ENCODE peak calls at places on chromosomes 1 and 21, in six cellular contexts. One of them, this sample, is unnamed.

GRCh38 chr1:205276334-205277065 is 45.0 kb downstream of the NUAK2 start:
- DNase-seq in heart left ventricle: no peak
- DNase-seq in astrocyte: no peak
- DNase-seq in WERI-Rb-1: no peak
- DNase-seq in transverse colon: no peak
- DNase-seq in ovary: no peak
- DNase-seq in this sample: no peak

GRCh38 chr1:228921473-228921872 is 186.2 kb downstream of the RHOU start:
- DNase-seq in heart left ventricle: no peak
- DNase-seq in astrocyte: no peak
- DNase-seq in WERI-Rb-1: no peak
- DNase-seq in transverse colon: no peak
- DNase-seq in ovary: no peak
- DNase-seq in this sample: no peak

GRCh38 chr1:117967472-117967871 is 37.9 kb downstream of the WDR3 start:
- DNase-seq in heart left ventricle: no peak
- DNase-seq in astrocyte: peak
- DNase-seq in WERI-Rb-1: no peak
- DNase-seq in transverse colon: no peak
- DNase-seq in ovary: no peak
- DNase-seq in this sample: peak

GRCh38 chr1:25074828-25075227 is 144.8 kb upstream of the RUNX3 start:
- DNase-seq in heart left ventricle: no peak
- DNase-seq in astrocyte: no peak
- DNase-seq in WERI-Rb-1: no peak
- DNase-seq in transverse colon: no peak
- DNase-seq in ovary: no peak
- DNase-seq in this sample: no peak

GRCh38 chr1:92774407-92774806 is 10.5 kb downstream of the EVI5 start:
- DNase-seq in heart left ventricle: no peak
- DNase-seq in astrocyte: no peak
- DNase-seq in WERI-Rb-1: no peak
- DNase-seq in transverse colon: no peak
- DNase-seq in ovary: no peak
- DNase-seq in this sample: no peak

GRCh38 chr1:33875857-33876256 is 12.0 kb downstream of the HMGB4 start:
- DNase-seq in heart left ventricle: no peak
- DNase-seq in astrocyte: no peak
- DNase-seq in WERI-Rb-1: no peak
- DNase-seq in transverse colon: no peak
- DNase-seq in ovary: no peak
- DNase-seq in this sample: no peak

GRCh38 chr1:61152706-61153105 is 70.3 kb downstream of the NFIA start:
- DNase-seq in heart left ventricle: no peak
- DNase-seq in astrocyte: no peak
- DNase-seq in WERI-Rb-1: no peak
- DNase-seq in transverse colon: no peak
- DNase-seq in ovary: no peak
- DNase-seq in this sample: no peak

GRCh38 chr1:43317817-43318471 is 17.2 kb downstream of the TIE1 start:
- DNase-seq in heart left ventricle: no peak
- DNase-seq in astrocyte: peak
- DNase-seq in WERI-Rb-1: peak
- DNase-seq in transverse colon: no peak
- DNase-seq in ovary: peak
- DNase-seq in this sample: peak

GRCh38 chr1:245154429-245155185 is at the start of gene KIF26B:
- DNase-seq in heart left ventricle: peak
- DNase-seq in astrocyte: peak
- DNase-seq in WERI-Rb-1: peak
- DNase-seq in transverse colon: no peak
- DNase-seq in ovary: peak
- DNase-seq in this sample: peak

GRCh38 chr1:201361652-201362504 is 15.6 kb downstream of the TNNT2 start:
- DNase-seq in heart left ventricle: peak
- DNase-seq in astrocyte: no peak
- DNase-seq in WERI-Rb-1: peak
- DNase-seq in transverse colon: peak
- DNase-seq in ovary: peak
- DNase-seq in this sample: peak

GRCh38 chr21:31326478-31327247 is 17.4 kb downstream of the TIAM1 start:
- DNase-seq in heart left ventricle: no peak
- DNase-seq in astrocyte: peak
- DNase-seq in WERI-Rb-1: no peak
- DNase-seq in transverse colon: peak
- DNase-seq in ovary: no peak
- DNase-seq in this sample: peak

GRCh38 chr1:81678779-81679178 is 122.0 kb upstream of the ADGRL2 start:
- DNase-seq in heart left ventricle: no peak
- DNase-seq in astrocyte: no peak
- DNase-seq in WERI-Rb-1: no peak
- DNase-seq in transverse colon: no peak
- DNase-seq in ovary: no peak
- DNase-seq in this sample: no peak

GRCh38 chr1:229434641-229435051 is 752 bp upstream of the ACTA1 start:
- DNase-seq in heart left ventricle: peak
- DNase-seq in astrocyte: no peak
- DNase-seq in WERI-Rb-1: peak
- DNase-seq in transverse colon: no peak
- DNase-seq in ovary: no peak
- DNase-seq in this sample: no peak

GRCh38 chr1:204327359-204327758 is 32.4 kb downstream of the PLEKHA6 start:
- DNase-seq in heart left ventricle: no peak
- DNase-seq in astrocyte: no peak
- DNase-seq in WERI-Rb-1: no peak
- DNase-seq in transverse colon: no peak
- DNase-seq in ovary: no peak
- DNase-seq in this sample: no peak

GRCh38 chr21:42062543-42063022 is 8.5 kb upstream of the UMODL1 start:
- DNase-seq in heart left ventricle: peak
- DNase-seq in astrocyte: no peak
- DNase-seq in WERI-Rb-1: peak
- DNase-seq in transverse colon: peak
- DNase-seq in ovary: no peak
- DNase-seq in this sample: no peak

GRCh38 chr1:61316493-61316892 is 234.1 kb downstream of the NFIA start:
- DNase-seq in heart left ventricle: no peak
- DNase-seq in astrocyte: no peak
- DNase-seq in WERI-Rb-1: no peak
- DNase-seq in transverse colon: no peak
- DNase-seq in ovary: no peak
- DNase-seq in this sample: no peak

GRCh38 chr1:243917863-243918565 is 68.0 kb upstream of the AKT3 start:
- DNase-seq in heart left ventricle: no peak
- DNase-seq in astrocyte: peak
- DNase-seq in WERI-Rb-1: no peak
- DNase-seq in transverse colon: no peak
- DNase-seq in ovary: no peak
- DNase-seq in this sample: peak

GRCh38 chr1:42379794-42380616 is 587 bp upstream of the RIMKLA start:
- DNase-seq in heart left ventricle: no peak
- DNase-seq in astrocyte: peak
- DNase-seq in WERI-Rb-1: no peak
- DNase-seq in transverse colon: no peak
- DNase-seq in ovary: no peak
- DNase-seq in this sample: peak

GRCh38 chr1:3072948-3073519 is 4.0 kb downstream of the PRDM16 start:
- DNase-seq in heart left ventricle: no peak
- DNase-seq in astrocyte: no peak
- DNase-seq in WERI-Rb-1: no peak
- DNase-seq in transverse colon: no peak
- DNase-seq in ovary: no peak
- DNase-seq in this sample: no peak

GRCh38 chr1:22376546-22376945 is 75.1 kb upstream of the ZBTB40 start:
- DNase-seq in heart left ventricle: no peak
- DNase-seq in astrocyte: no peak
- DNase-seq in WERI-Rb-1: no peak
- DNase-seq in transverse colon: no peak
- DNase-seq in ovary: no peak
- DNase-seq in this sample: no peak

GRCh38 chr1:2927393-2927792 is 93.9 kb upstream of the ACTRT2 start:
- DNase-seq in heart left ventricle: no peak
- DNase-seq in astrocyte: no peak
- DNase-seq in WERI-Rb-1: no peak
- DNase-seq in transverse colon: no peak
- DNase-seq in ovary: no peak
- DNase-seq in this sample: no peak

GRCh38 chr21:42465008-42465878 is 30.8 kb downstream of the RSPH1 start:
- DNase-seq in heart left ventricle: no peak
- DNase-seq in astrocyte: no peak
- DNase-seq in WERI-Rb-1: no peak
- DNase-seq in transverse colon: peak
- DNase-seq in ovary: no peak
- DNase-seq in this sample: no peak

GRCh38 chr1:95650631-95651030 is 416.6 kb downstream of the RWDD3 start:
- DNase-seq in heart left ventricle: no peak
- DNase-seq in astrocyte: no peak
- DNase-seq in WERI-Rb-1: no peak
- DNase-seq in transverse colon: no peak
- DNase-seq in ovary: no peak
- DNase-seq in this sample: no peak

DNA sequence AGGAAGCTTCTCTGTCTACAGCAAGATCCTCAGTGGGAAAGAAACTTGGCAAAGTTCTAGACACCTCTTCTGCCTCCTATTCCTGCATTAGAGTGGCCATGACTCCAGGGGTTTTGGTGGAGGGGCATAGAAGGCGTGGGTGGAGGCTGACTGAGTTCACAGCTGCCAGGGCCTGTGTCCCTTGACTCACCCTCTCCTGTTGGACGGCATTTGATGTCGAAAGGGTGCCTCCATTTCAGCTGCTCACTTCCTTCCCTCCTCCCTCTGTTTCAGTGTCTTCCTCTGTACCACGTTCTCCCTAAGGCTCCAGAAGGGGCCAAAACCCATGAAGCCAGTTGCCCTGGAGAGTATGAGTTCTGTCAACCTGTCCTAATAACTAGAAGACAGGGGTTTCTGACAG is 637 bp downstream of the TMEM79 start:
- DNase-seq in heart left ventricle: no peak
- DNase-seq in astrocyte: no peak
- DNase-seq in WERI-Rb-1: no peak
- DNase-seq in transverse colon: no peak
- DNase-seq in ovary: no peak
- DNase-seq in this sample: no peak
- H3K4me3 ChIP-seq in heart left ventricle: no peak
- H3K4me3 ChIP-seq in astrocyte: no peak
- H3K4me3 ChIP-seq in WERI-Rb-1: no peak
- H3K4me3 ChIP-seq in transverse colon: no peak
- H3K4me3 ChIP-seq in ovary: no peak
- H3K4me3 ChIP-seq in this sample: no peak

GRCh38 chr1:94095744-94096469 is 25.0 kb downstream of the ABCA4 start:
- DNase-seq in heart left ventricle: peak
- DNase-seq in astrocyte: peak
- DNase-seq in WERI-Rb-1: no peak
- DNase-seq in transverse colon: no peak
- DNase-seq in ovary: no peak
- DNase-seq in this sample: peak
- H3K27ac ChIP-seq in heart left ventricle: peak
- H3K27ac ChIP-seq in astrocyte: peak
- H3K27ac ChIP-seq in WERI-Rb-1: no peak
- H3K27ac ChIP-seq in transverse colon: peak
- H3K27ac ChIP-seq in ovary: peak
- H3K27ac ChIP-seq in this sample: peak

DNA sequence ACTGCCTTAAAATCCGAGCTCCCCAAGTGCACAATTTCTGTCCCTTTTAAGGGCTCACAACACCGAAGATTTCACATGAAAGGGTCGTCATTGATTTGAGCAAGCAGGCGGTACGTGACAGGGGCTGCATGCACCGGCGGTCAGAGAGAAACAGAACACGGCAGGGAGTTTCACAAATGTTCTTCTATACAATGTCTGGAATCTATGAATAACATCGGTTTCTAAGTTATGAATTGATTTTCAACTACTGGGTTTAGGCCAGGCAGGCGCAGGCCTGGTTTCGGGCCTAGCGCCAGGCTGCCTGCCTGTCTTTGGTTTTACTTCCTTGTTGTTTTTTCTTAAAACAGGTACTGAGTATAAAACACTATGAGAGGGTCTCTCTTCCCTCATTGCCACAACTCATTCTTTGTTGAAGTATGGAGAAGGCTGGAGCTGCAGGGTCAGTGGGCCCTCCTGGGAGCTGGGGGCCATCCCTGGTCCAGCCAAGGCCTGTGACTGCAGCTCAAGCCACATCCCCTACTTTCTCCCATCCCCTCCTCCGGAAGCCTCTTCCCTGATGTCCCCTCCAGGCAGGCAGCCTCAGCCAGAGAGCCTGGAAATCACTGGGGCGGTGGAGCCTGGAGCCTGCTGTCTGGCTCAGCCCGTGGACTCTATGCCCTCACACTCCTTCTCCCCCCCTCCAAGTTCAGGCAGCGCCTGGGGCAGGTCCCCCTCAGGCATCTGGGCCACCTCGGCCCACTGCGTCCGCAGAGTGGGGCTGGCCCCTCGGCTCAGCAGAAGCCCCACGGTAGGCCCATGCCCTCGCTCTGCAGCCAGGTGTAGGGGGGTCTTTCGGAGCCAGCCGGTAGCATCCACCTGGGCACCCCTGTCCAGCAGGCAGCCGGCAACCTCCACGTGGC is 2.4 kb downstream of the ANKRD65 start:
- DNase-seq in heart left ventricle: no peak
- DNase-seq in astrocyte: no peak
- DNase-seq in WERI-Rb-1: no peak
- DNase-seq in transverse colon: no peak
- DNase-seq in ovary: no peak
- DNase-seq in this sample: no peak
- H3K4me3 ChIP-seq in heart left ventricle: no peak
- H3K4me3 ChIP-seq in astrocyte: no peak
- H3K4me3 ChIP-seq in WERI-Rb-1: no peak
- H3K4me3 ChIP-seq in transverse colon: no peak
- H3K4me3 ChIP-seq in ovary: no peak
- H3K4me3 ChIP-seq in this sample: no peak

DNA sequence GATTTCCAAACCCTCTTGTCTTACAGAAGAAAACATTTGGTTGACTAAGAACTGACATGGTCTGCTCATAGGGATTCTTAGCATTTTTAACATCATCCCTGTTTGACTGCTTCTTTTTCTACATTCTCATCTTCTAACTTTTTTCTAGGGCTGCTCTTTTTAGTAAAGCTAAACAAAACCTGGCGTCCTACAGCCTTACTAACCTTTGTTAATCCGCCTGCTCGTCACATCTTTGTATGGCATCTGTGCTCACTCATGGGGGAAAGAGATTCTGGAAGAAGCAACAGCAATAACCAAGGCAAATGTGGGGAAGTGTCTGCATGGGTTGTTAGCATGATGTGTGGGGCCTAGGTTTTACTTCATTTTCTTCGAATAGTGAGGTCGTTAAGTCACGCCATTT is 92.0 kb downstream of the KIF1B start:
- DNase-seq in heart left ventricle: no peak
- DNase-seq in astrocyte: no peak
- DNase-seq in WERI-Rb-1: no peak
- DNase-seq in transverse colon: no peak
- DNase-seq in ovary: no peak
- DNase-seq in this sample: no peak
- H3K27ac ChIP-seq in heart left ventricle: no peak
- H3K27ac ChIP-seq in astrocyte: no peak
- H3K27ac ChIP-seq in WERI-Rb-1: no peak
- H3K27ac ChIP-seq in transverse colon: no peak
- H3K27ac ChIP-seq in ovary: no peak
- H3K27ac ChIP-seq in this sample: no peak

This sample was measured in fibroblast of lung.